ENCODE peak calls at places on chromosomes 12 and 14, in six cellular contexts. N is Ammon's horn; B is stimulated activated CD8-positive, alpha-beta memory T cell treated with anti-CD3 and anti-CD28 coated beads, Interleukin-4, amount 100 ng/mL, for 1 hour; Y is EL; G is Calu3; H is aorta. T is an unnamed sample.
A peak's percentile ranks its signal among the peaks of the same experiment; 100 is the strongest.

GRCh38 chr14:81302613-81303012 is 81.9 kb upstream of the GTF2A1 start:
- DNase-seq in B (no peak), N (no peak), Y (no peak), G (peak; percentile 22), H (no peak), T (no peak)

GRCh38 chr14:38079268-38079667 is 128.4 kb upstream of the SSTR1 start:
- DNase-seq in G (no peak), H (no peak), Y (no peak), N (no peak), B (no peak), T (no peak)

GRCh38 chr12:14979468-14979867 is 6.6 kb downstream of the PDE6H start:
- DNase-seq in B (no peak), N (no peak), Y (no peak), G (no peak), H (no peak), T (no peak)

GRCh38 chr14:99261916-99262787 is 9.8 kb downstream of the BCL11B start:
- DNase-seq in N (no peak), B (peak; percentile 52), G (no peak), H (no peak), Y (no peak), T (peak; percentile 83)

GRCh38 chr14:67510121-67510520 is 21.6 kb upstream of the TMEM229B start:
- DNase-seq in B (no peak), Y (peak; percentile 61), H (no peak), N (no peak), G (no peak), T (no peak)

GRCh38 chr14:24368215-24368561 is 204 bp downstream of the NFATC4 start:
- DNase-seq in H (no peak), Y (no peak), B (no peak), N (no peak), G (no peak), T (no peak)

GRCh38 chr12:75964150-75964549 is 67.4 kb downstream of the PHLDA1 start:
- DNase-seq in Y (no peak), B (no peak), G (no peak), N (peak; percentile 45), H (no peak), T (no peak)

GRCh38 chr12:51028126-51028810 is 2.1 kb upstream of the SLC11A2 start:
- DNase-seq in N (peak; percentile 74), B (no peak), G (peak; percentile 46), Y (peak; percentile 65), H (no peak), T (no peak)

GRCh38 chr12:57834086-57834876 is 12.2 kb downstream of the CTDSP2 start:
- DNase-seq in G (no peak), B (no peak), N (no peak), H (no peak), Y (no peak), T (no peak)

GRCh38 chr14:39219075-39219499 is 14.6 kb upstream of the MIA2 start:
- DNase-seq in N (no peak), B (no peak), Y (peak; percentile 24), H (no peak), G (no peak), T (no peak)

GRCh38 chr12:79001404-79001803 is 136.8 kb downstream of the SYT1 start:
- DNase-seq in B (no peak), N (no peak), G (no peak), H (no peak), Y (no peak), T (no peak)

GRCh38 chr12:108724054-108724889 is 7.0 kb downstream of the CORO1C start:
- DNase-seq in N (no peak), B (no peak), G (no peak), H (no peak), Y (peak; percentile 83), T (no peak)

GRCh38 chr12:123813349-123813748 is 51.2 kb downstream of the DNAH10 start:
- DNase-seq in N (no peak), H (no peak), B (no peak), G (no peak), Y (peak; percentile 50), T (no peak)

GRCh38 chr14:26594148-26594547 is 3.7 kb downstream of the NOVA1 start:
- DNase-seq in G (no peak), B (no peak), H (no peak), Y (no peak), N (no peak), T (no peak)

GRCh38 chr12:53722450-53723041 is 4.7 kb downstream of the CALCOCO1 start:
- DNase-seq in H (no peak), Y (no peak), N (no peak), G (no peak), B (no peak), T (no peak)

GRCh38 chr12:42698213-42698612 is 108.7 kb upstream of the PRICKLE1 start:
- DNase-seq in B (no peak), G (no peak), H (no peak), Y (peak; percentile 22), N (no peak), T (no peak)

GRCh38 chr12:89856431-89856830 is 147.8 kb upstream of the ATP2B1 start:
- DNase-seq in B (no peak), N (no peak), H (no peak), G (no peak), Y (peak; percentile 49), T (no peak)

GRCh38 chr14:72686832-72687231 is 207.1 kb downstream of the DPF3 start:
- DNase-seq in H (no peak), B (no peak), Y (no peak), N (no peak), G (no peak), T (no peak)

GRCh38 chr12:51970904-51971646 is 19.6 kb downstream of the ACVR1B start:
- DNase-seq in B (no peak), G (peak; percentile 41), H (no peak), N (no peak), Y (peak; percentile 47), T (peak; percentile 76)

GRCh38 chr12:95116773-95117172 is 43.4 kb upstream of the NR2C1 start:
- DNase-seq in Y (no peak), G (peak; percentile 76), B (no peak), H (no peak), N (no peak), T (no peak)

GRCh38 chr14:42429401-42429800 is 822.7 kb downstream of the LRFN5 start:
- DNase-seq in H (no peak), N (no peak), Y (no peak), B (no peak), G (no peak), T (no peak)

GRCh38 chr14:104370256-104370870 is 209.2 kb upstream of the C14orf180 start:
- DNase-seq in B (no peak), G (peak; percentile 26), N (peak; percentile 47), Y (no peak), H (peak; percentile 45), T (no peak)